ENCODE peak calls at places on chromosomes 4 and X, in five cellular contexts. One of them, this sample, is unnamed.

GRCh38 chr4:29051381-29051965 is 1668.7 kb upstream of the PCDH7 start:
- DNase-seq in NCI-H774: no peak
- DNase-seq in Right ventricle myocardium superior: no peak
- DNase-seq in activated naive CD4-positive, alpha-beta T cell treated with anti-CD3 and anti-CD28 coated beads, Interleukin-2, amount 50 U/mL, for 16 hours: no peak
- DNase-seq in HTR-8/SVneo: no peak
- DNase-seq in this sample: no peak

GRCh38 chr4:98802673-98803286 is 126.2 kb downstream of the EIF4E start:
- DNase-seq in NCI-H774: peak; percentile 10
- DNase-seq in Right ventricle myocardium superior: no peak
- DNase-seq in activated naive CD4-positive, alpha-beta T cell treated with anti-CD3 and anti-CD28 coated beads, Interleukin-2, amount 50 U/mL, for 16 hours: no peak
- DNase-seq in HTR-8/SVneo: no peak
- DNase-seq in this sample: no peak

GRCh38 chrX:49019050-49019449 is 17.0 kb upstream of the GRIPAP1 start:
- DNase-seq in NCI-H774: no peak
- DNase-seq in Right ventricle myocardium superior: no peak
- DNase-seq in activated naive CD4-positive, alpha-beta T cell treated with anti-CD3 and anti-CD28 coated beads, Interleukin-2, amount 50 U/mL, for 16 hours: no peak
- DNase-seq in HTR-8/SVneo: no peak
- DNase-seq in this sample: no peak

GRCh38 chr4:89800527-89801103 is 36.3 kb downstream of the SNCA start:
- DNase-seq in NCI-H774: no peak
- DNase-seq in Right ventricle myocardium superior: no peak
- DNase-seq in activated naive CD4-positive, alpha-beta T cell treated with anti-CD3 and anti-CD28 coated beads, Interleukin-2, amount 50 U/mL, for 16 hours: no peak
- DNase-seq in HTR-8/SVneo: no peak
- DNase-seq in this sample: no peak

GRCh38 chrX:129632443-129632842 is 22.3 kb downstream of the APLN start:
- DNase-seq in NCI-H774: no peak
- DNase-seq in Right ventricle myocardium superior: no peak
- DNase-seq in activated naive CD4-positive, alpha-beta T cell treated with anti-CD3 and anti-CD28 coated beads, Interleukin-2, amount 50 U/mL, for 16 hours: no peak
- DNase-seq in HTR-8/SVneo: no peak
- DNase-seq in this sample: no peak

GRCh38 chr4:10226756-10227155 is 110.2 kb upstream of the WDR1 start:
- DNase-seq in NCI-H774: no peak
- DNase-seq in Right ventricle myocardium superior: no peak
- DNase-seq in activated naive CD4-positive, alpha-beta T cell treated with anti-CD3 and anti-CD28 coated beads, Interleukin-2, amount 50 U/mL, for 16 hours: no peak
- DNase-seq in HTR-8/SVneo: no peak
- DNase-seq in this sample: no peak

GRCh38 chr4:1104647-1105046 is 8.7 kb downstream of the RNF212 start:
- DNase-seq in NCI-H774: no peak
- DNase-seq in Right ventricle myocardium superior: no peak
- DNase-seq in activated naive CD4-positive, alpha-beta T cell treated with anti-CD3 and anti-CD28 coated beads, Interleukin-2, amount 50 U/mL, for 16 hours: no peak
- DNase-seq in HTR-8/SVneo: no peak
- DNase-seq in this sample: no peak

GRCh38 chr4:85952982-85953650 is 406.7 kb downstream of the MAPK10 start:
- DNase-seq in NCI-H774: no peak
- DNase-seq in Right ventricle myocardium superior: no peak
- DNase-seq in activated naive CD4-positive, alpha-beta T cell treated with anti-CD3 and anti-CD28 coated beads, Interleukin-2, amount 50 U/mL, for 16 hours: no peak
- DNase-seq in HTR-8/SVneo: no peak
- DNase-seq in this sample: no peak

GRCh38 chr4:32560306-32560705 is 1840.1 kb downstream of the PCDH7 start:
- DNase-seq in NCI-H774: no peak
- DNase-seq in Right ventricle myocardium superior: no peak
- DNase-seq in activated naive CD4-positive, alpha-beta T cell treated with anti-CD3 and anti-CD28 coated beads, Interleukin-2, amount 50 U/mL, for 16 hours: no peak
- DNase-seq in HTR-8/SVneo: peak; percentile 25
- DNase-seq in this sample: peak; percentile 9

GRCh38 chr4:154473497-154473896 is 18.1 kb downstream of the DCHS2 start:
- DNase-seq in NCI-H774: no peak
- DNase-seq in Right ventricle myocardium superior: no peak
- DNase-seq in activated naive CD4-positive, alpha-beta T cell treated with anti-CD3 and anti-CD28 coated beads, Interleukin-2, amount 50 U/mL, for 16 hours: no peak
- DNase-seq in HTR-8/SVneo: no peak
- DNase-seq in this sample: no peak

GRCh38 chrX:150255441-150256296 is 107.4 kb upstream of the MAMLD1 start:
- DNase-seq in NCI-H774: no peak
- DNase-seq in Right ventricle myocardium superior: no peak
- DNase-seq in activated naive CD4-positive, alpha-beta T cell treated with anti-CD3 and anti-CD28 coated beads, Interleukin-2, amount 50 U/mL, for 16 hours: no peak
- DNase-seq in HTR-8/SVneo: no peak
- DNase-seq in this sample: no peak

GRCh38 chr4:55921093-55921492 is 27.7 kb upstream of the CEP135 start:
- DNase-seq in NCI-H774: no peak
- DNase-seq in Right ventricle myocardium superior: no peak
- DNase-seq in activated naive CD4-positive, alpha-beta T cell treated with anti-CD3 and anti-CD28 coated beads, Interleukin-2, amount 50 U/mL, for 16 hours: no peak
- DNase-seq in HTR-8/SVneo: no peak
- DNase-seq in this sample: no peak

GRCh38 chr4:152265149-152265621 is 270.7 kb downstream of the FBXW7 start:
- DNase-seq in NCI-H774: peak; percentile 22
- DNase-seq in Right ventricle myocardium superior: no peak
- DNase-seq in activated naive CD4-positive, alpha-beta T cell treated with anti-CD3 and anti-CD28 coated beads, Interleukin-2, amount 50 U/mL, for 16 hours: no peak
- DNase-seq in HTR-8/SVneo: peak; percentile 67
- DNase-seq in this sample: no peak

GRCh38 chr4:38625508-38625907 is 38.5 kb upstream of the KLF3 start:
- DNase-seq in NCI-H774: no peak
- DNase-seq in Right ventricle myocardium superior: no peak
- DNase-seq in activated naive CD4-positive, alpha-beta T cell treated with anti-CD3 and anti-CD28 coated beads, Interleukin-2, amount 50 U/mL, for 16 hours: peak; percentile 25
- DNase-seq in HTR-8/SVneo: no peak
- DNase-seq in this sample: no peak

GRCh38 chr4:16544251-16544721 is 318.0 kb upstream of the TAPT1 start:
- DNase-seq in NCI-H774: no peak
- DNase-seq in Right ventricle myocardium superior: peak; percentile 75
- DNase-seq in activated naive CD4-positive, alpha-beta T cell treated with anti-CD3 and anti-CD28 coated beads, Interleukin-2, amount 50 U/mL, for 16 hours: no peak
- DNase-seq in HTR-8/SVneo: no peak
- DNase-seq in this sample: no peak

GRCh38 chr4:15586046-15586445 is 69.1 kb downstream of the FBXL5 start:
- DNase-seq in NCI-H774: no peak
- DNase-seq in Right ventricle myocardium superior: no peak
- DNase-seq in activated naive CD4-positive, alpha-beta T cell treated with anti-CD3 and anti-CD28 coated beads, Interleukin-2, amount 50 U/mL, for 16 hours: no peak
- DNase-seq in HTR-8/SVneo: no peak
- DNase-seq in this sample: no peak